ENCODE peak calls at places on chromosome 13, in ten cellular contexts. M is astrocyte of the hippocampus; A is thoracic aorta; R is stimulated activated CD8-positive, alpha-beta memory T cell treated with anti-CD3 and anti-CD28 coated beads, Interleukin-2, amount 100 ng/mL, for 48 hours; Q is neural progenitor cell; V is activated T-cell treated with anti-CD3 and anti-CD28 coated beads, Interleukin-2, amount 50 U/mL, for 48 hours; D is nucleus accumbens; B is ELR; U is left cardiac atrium; X is Kasumi-1. W is an unnamed sample.
A peak's percentile ranks its signal among the peaks of the same experiment; 100 is the strongest.

GRCh38 chr13:112969692-112970338 is 801 bp downstream of the MCF2L start:
- DNase-seq in M (no peak), A (no peak), R (no peak), Q (no peak), V (no peak), D (no peak), B (no peak), U (no peak), X (no peak), W (no peak)

GRCh38 chr13:96993660-96994029 is 631 bp downstream of the OXGR1 start:
- DNase-seq in M (peak; percentile 17), A (no peak), R (no peak), Q (peak; percentile 35), V (no peak), D (no peak), B (no peak), U (no peak), X (no peak), W (no peak)

GRCh38 chr13:111461445-111462149 is 141.2 kb downstream of the TEX29 start:
- DNase-seq in M (no peak), A (no peak), R (no peak), Q (no peak), V (no peak), D (no peak), B (no peak), U (no peak), X (no peak), W (no peak)

GRCh38 chr13:21009036-21009435 is 52.4 kb downstream of the LATS2 start:
- DNase-seq in M (no peak), A (no peak), R (no peak), Q (no peak), V (no peak), D (no peak), B (no peak), U (no peak), X (no peak), W (no peak)

GRCh38 chr13:26529441-26529840 is 28.0 kb upstream of the WASF3 start:
- DNase-seq in M (peak; percentile 79), A (no peak), R (peak; percentile 1), Q (peak; percentile 78), V (peak; percentile 35), D (no peak), B (peak; percentile 60), U (peak; percentile 52), X (peak; percentile 29), W (no peak)

GRCh38 chr13:53298426-53298825 is 269.8 kb downstream of the OLFM4 start:
- DNase-seq in M (no peak), A (no peak), R (no peak), Q (no peak), V (no peak), D (no peak), B (no peak), U (no peak), X (no peak), W (no peak)

GRCh38 chr13:33110386-33110712 is 94.1 kb downstream of the KL start:
- DNase-seq in M (no peak), A (no peak), R (no peak), Q (no peak), V (no peak), D (no peak), B (no peak), U (no peak), X (no peak), W (no peak)

GRCh38 chr13:50783066-50783465 is 60.4 kb downstream of the DLEU7 start:
- DNase-seq in M (no peak), A (no peak), R (no peak), Q (no peak), V (no peak), D (no peak), B (no peak), U (no peak), X (no peak), W (no peak)

GRCh38 chr13:113361406-113361805 is 2.5 kb downstream of the GRTP1 start:
- DNase-seq in M (no peak), A (no peak), R (no peak), Q (no peak), V (no peak), D (no peak), B (no peak), U (no peak), X (no peak), W (no peak)

GRCh38 chr13:100298116-100298681 is 209.3 kb downstream of the PCCA start:
- DNase-seq in M (no peak), A (no peak), R (no peak), Q (no peak), V (no peak), D (no peak), B (no peak), U (no peak), X (no peak), W (no peak)

GRCh38 chr13:24115671-24116070 is 44.8 kb upstream of the SPATA13 start:
- DNase-seq in M (no peak), A (no peak), R (no peak), Q (no peak), V (no peak), D (no peak), B (no peak), U (no peak), X (no peak), W (no peak)

GRCh38 chr13:35179920-35180663 is 238.0 kb downstream of the NBEA start:
- DNase-seq in M (no peak), A (no peak), R (no peak), Q (no peak), V (no peak), D (no peak), B (no peak), U (no peak), X (no peak), W (no peak)

GRCh38 chr13:26810095-26810494 is 49.5 kb upstream of the GPR12 start:
- DNase-seq in M (no peak), A (no peak), R (no peak), Q (no peak), V (no peak), D (no peak), B (no peak), U (no peak), X (no peak), W (no peak)

GRCh38 chr13:63367522-63368198 is 1952.0 kb upstream of the PCDH20 start:
- DNase-seq in M (no peak), A (no peak), R (no peak), Q (no peak), V (no peak), D (no peak), B (no peak), U (no peak), X (no peak), W (no peak)

GRCh38 chr13:20833900-20834679 is 60.3 kb upstream of the EEF1AKMT1 start:
- DNase-seq in M (no peak), A (no peak), R (no peak), Q (no peak), V (no peak), D (no peak), B (no peak), U (no peak), X (no peak), W (no peak)

GRCh38 chr13:91368676-91369425 is 21.4 kb downstream of the MIR17HG start:
- DNase-seq in M (peak; percentile 34), A (no peak), R (no peak), Q (no peak), V (peak; percentile 44), D (no peak), B (no peak), U (no peak), X (no peak), W (no peak)

GRCh38 chr13:73061478-73062275 is 2.9 kb downstream of the KLF5 start:
- DNase-seq in M (no peak), A (no peak), R (no peak), Q (no peak), V (no peak), D (no peak), B (no peak), U (no peak), X (no peak), W (no peak)

GRCh38 chr13:30789360-30789862 is 54.1 kb downstream of the ALOX5AP start:
- DNase-seq in M (no peak), A (no peak), R (no peak), Q (no peak), V (no peak), D (no peak), B (no peak), U (no peak), X (no peak), W (no peak)

W was measured in NCI-H2107.